ENCODE peak calls at places on chromosome 10, in six cellular contexts. G is dorsolateral prefrontal cortex, L is nucleus accumbens, M is HS-5, H is lung, A is body of pancreas. U is an unnamed sample.
A peak's percentile ranks its signal among the peaks of the same experiment; 100 is the strongest.

GRCh38 chr10:117531371-117532002 is 11.1 kb upstream of the EMX2 start:
- DNase-seq in G (no peak), L (no peak), M (no peak), H (no peak), A (no peak), U (no peak)

GRCh38 chr10:88542522-88542921 is 40.6 kb downstream of the RNLS start:
- DNase-seq in G (no peak), L (no peak), M (no peak), H (no peak), A (no peak), U (no peak)

GRCh38 chr10:3740157-3740871 is 44.7 kb downstream of the KLF6 start:
- DNase-seq in G (no peak), L (no peak), M (peak; percentile 58), H (no peak), A (no peak), U (no peak)

GRCh38 chr10:129768437-129769355 is 195.4 kb downstream of the EBF3 start:
- DNase-seq in G (no peak), L (no peak), M (no peak), H (no peak), A (no peak), U (no peak)

GRCh38 chr10:63738410-63738809 is 217.2 kb downstream of the REEP3 start:
- DNase-seq in G (no peak), L (no peak), M (peak; percentile 58), H (no peak), A (no peak), U (no peak)

GRCh38 chr10:11746883-11747539 is 4.8 kb downstream of the ECHDC3 start:
- DNase-seq in G (no peak), L (no peak), M (no peak), H (no peak), A (no peak), U (no peak)

GRCh38 chr10:73814896-73815718 is 3.7 kb upstream of the NDST2 start:
- DNase-seq in G (no peak), L (no peak), M (no peak), H (no peak), A (no peak), U (no peak)

GRCh38 chr10:43689618-43689954 is 40.9 kb upstream of the ZNF32 start:
- DNase-seq in G (peak; percentile 33), L (no peak), M (no peak), H (peak; percentile 60), A (peak; percentile 77), U (peak; percentile 14)

GRCh38 chr10:107718868-107719267 is 554.4 kb upstream of the SORCS1 start:
- DNase-seq in G (no peak), L (no peak), M (no peak), H (no peak), A (no peak), U (no peak)

GRCh38 chr10:77575271-77576006 is 62.2 kb downstream of the KCNMA1 start:
- DNase-seq in G (no peak), L (no peak), M (no peak), H (no peak), A (no peak), U (no peak)

GRCh38 chr10:67763499-67764011 is 67.6 kb upstream of the CTNNA3 start:
- DNase-seq in G (peak; percentile 76), L (peak; percentile 72), M (no peak), H (peak; percentile 73), A (peak; percentile 83), U (peak; percentile 72)

GRCh38 chr10:100109670-100110069 is 28.0 kb upstream of the CPN1 start:
- DNase-seq in G (no peak), L (no peak), M (no peak), H (no peak), A (no peak), U (no peak)

GRCh38 chr10:74103560-74104248 is 46.9 kb downstream of the AP3M1 start:
- DNase-seq in G (peak; percentile 10), L (no peak), M (no peak), H (no peak), A (no peak), U (no peak)

GRCh38 chr10:92502296-92502695 is 71.6 kb downstream of the IDE start:
- DNase-seq in G (no peak), L (no peak), M (no peak), H (no peak), A (no peak), U (no peak)

GRCh38 chr10:43731486-43731885 is 82.8 kb upstream of the ZNF32 start:
- DNase-seq in G (no peak), L (no peak), M (no peak), H (no peak), A (no peak), U (no peak)

GRCh38 chr10:115141254-115141653 is 48.1 kb downstream of the ATRNL1 start:
- DNase-seq in G (no peak), L (no peak), M (no peak), H (no peak), A (no peak), U (no peak)

GRCh38 chr10:3330687-3331086 is 158.1 kb upstream of the PITRM1 start:
- DNase-seq in G (no peak), L (no peak), M (peak; percentile 46), H (peak; percentile 39), A (no peak), U (no peak)

GRCh38 chr10:79904671-79905321 is 44.1 kb downstream of the SFTPD start:
- DNase-seq in G (peak; percentile 69), L (peak; percentile 38), M (peak; percentile 20), H (peak; percentile 75), A (peak; percentile 81), U (peak; percentile 31)

GRCh38 chr10:79303631-79304478 is 43.4 kb upstream of the PPIF start:
- DNase-seq in G (no peak), L (no peak), M (no peak), H (no peak), A (no peak), U (no peak)

GRCh38 chr10:70561558-70561957 is 41.0 kb downstream of the PRF1 start:
- DNase-seq in G (no peak), L (no peak), M (no peak), H (no peak), A (no peak), U (no peak)

GRCh38 chr10:43322769-43323168 is 48.7 kb upstream of the FXYD4 start:
- DNase-seq in G (peak; percentile 97), L (peak; percentile 88), M (no peak), H (peak; percentile 94), A (peak; percentile 91), U (peak; percentile 63)